ENCODE peak calls at places on chromosomes 3 and 15, in four cellular contexts. M is Ammon's horn; L is activated CD4-positive, alpha-beta T cell treated with anti-CD3 and anti-CD28 coated beads, Interleukin-2, amount 50 U/mL, for 24 hours; W is CD4-positive, CD25-positive, alpha-beta regulatory T cell. A is an unnamed sample.

GRCh38 chr15:80241508-80241907 is 10.5 kb downstream of the CTXND1 start:
- DNase-seq in M (no peak), L (no peak), W (no peak), A (no peak)

GRCh38 chr3:100289339-100289738 is 28.5 kb downstream of the TBC1D23 start:
- DNase-seq in M (peak; percentile 27), L (no peak), W (no peak), A (no peak)

GRCh38 chr15:39887211-39887610 is 32.9 kb downstream of the GPR176 start:
- DNase-seq in M (no peak), L (no peak), W (no peak), A (no peak)

GRCh38 chr3:117898722-117899121 is 1135.9 kb downstream of the IGSF11 start:
- DNase-seq in M (peak; percentile 31), L (no peak), W (no peak), A (no peak)

GRCh38 chr15:59268199-59268979 is 61.7 kb downstream of the LDHAL6B start:
- DNase-seq in M (no peak), L (no peak), W (no peak), A (no peak)

GRCh38 chr3:16529264-16529663 is 15.8 kb upstream of the RFTN1 start:
- DNase-seq in M (no peak), L (no peak), W (no peak), A (no peak)

GRCh38 chr3:13708871-13709595 is 160.1 kb downstream of the FBLN2 start:
- DNase-seq in M (no peak), L (no peak), W (no peak), A (no peak)

GRCh38 chr3:16309558-16309957 is 44.5 kb downstream of the OXNAD1 start:
- DNase-seq in M (no peak), L (no peak), W (peak; percentile 71), A (no peak)

GRCh38 chr3:190446492-190447301 is 3.0 kb downstream of the TMEM207 start:
- DNase-seq in M (no peak), L (no peak), W (peak; percentile 11), A (no peak)

GRCh38 chr15:89847101-89847500 is 32.4 kb upstream of the ANPEP start:
- DNase-seq in M (no peak), L (no peak), W (no peak), A (no peak)

GRCh38 chr3:147113293-147114045 is 292.9 kb downstream of the ZIC4 start:
- DNase-seq in M (no peak), L (no peak), W (no peak), A (peak; percentile 52)

A was measured in SK-N-MC.